ENCODE peak calls at places on chromosomes 2 and 18, in seven cellular contexts. T is fibroblast of mammary gland, Z is epithelial cell of esophagus, H is prostate gland, X is pancreas, D is astrocyte of the spinal cord, Y is upper lobe of left lung. S is an unnamed sample.

GRCh38 chr18:35389095-35389618 is 12.0 kb upstream of the ZNF396 start:
- DNase-seq in Z (no peak), H (no peak), D (peak; percentile 64), X (no peak), T (peak; percentile 65), Y (no peak), S (peak; percentile 76)

GRCh38 chr2:170465241-170465640 is 249.9 kb upstream of the SP5 start:
- DNase-seq in H (no peak), T (peak; percentile 48), X (no peak), D (peak; percentile 7), Z (no peak), Y (no peak), S (peak; percentile 44)

GRCh38 chr2:217223222-217223930 is 363.5 kb upstream of the TNP1 start:
- DNase-seq in D (peak; percentile 93), Y (no peak), T (peak; percentile 94), X (no peak), Z (peak; percentile 90), H (no peak), S (peak; percentile 87)

GRCh38 chr2:27021253-27021801 is 11.4 kb upstream of the TMEM214 start:
- DNase-seq in Y (no peak), T (no peak), Z (no peak), H (peak; percentile 48), X (no peak), D (no peak), S (no peak)

GRCh38 chr18:22214731-22215528 is 45.5 kb downstream of the GATA6 start:
- DNase-seq in T (peak; percentile 79), D (peak; percentile 59), Y (no peak), Z (peak; percentile 62), H (no peak), X (no peak), S (peak; percentile 72)

GRCh38 chr2:238643400-238643907 is 204.4 kb upstream of the TWIST2 start:
- DNase-seq in X (no peak), Y (no peak), Z (no peak), H (no peak), D (no peak), T (peak; percentile 30), S (no peak)

GRCh38 chr2:173934895-173935294 is 30.3 kb downstream of the SP3 start:
- DNase-seq in X (no peak), Z (peak; percentile 54), T (no peak), Y (no peak), H (no peak), D (no peak), S (no peak)

GRCh38 chr2:172968061-172968469 is 107.6 kb upstream of the MAP3K20 start:
- DNase-seq in H (no peak), Y (no peak), T (peak; percentile 97), Z (peak; percentile 33), X (peak; percentile 41), D (peak; percentile 96), S (peak; percentile 96)

GRCh38 chr2:27735263-27735904 is 36.1 kb upstream of the MRPL33 start:
- DNase-seq in X (peak; percentile 81), Z (peak; percentile 67), Y (peak; percentile 92), H (peak; percentile 81), D (peak; percentile 51), T (peak; percentile 74), S (peak; percentile 62)

GRCh38 chr18:76817888-76818611 is 4.3 kb upstream of the ZNF236 start:
- DNase-seq in D (no peak), X (peak; percentile 55), Y (no peak), T (no peak), Z (no peak), H (no peak), S (no peak)

GRCh38 chr18:26405190-26405781 is 143.1 kb downstream of the KCTD1 start:
- DNase-seq in Y (peak; percentile 26), Z (peak; percentile 61), T (peak; percentile 42), H (peak; percentile 37), D (peak; percentile 56), X (no peak), S (peak; percentile 64)

GRCh38 chr2:31962757-31963361 is 47.9 kb downstream of the MEMO1 start:
- DNase-seq in Z (no peak), H (no peak), Y (no peak), D (no peak), X (no peak), T (no peak), S (no peak)

GRCh38 chr2:188382107-188382506 is 90.4 kb downstream of the GULP1 start:
- DNase-seq in H (no peak), D (peak; percentile 7), X (no peak), Y (no peak), Z (no peak), T (peak; percentile 38), S (no peak)

GRCh38 chr2:70930371-70931329 is 5.0 kb upstream of the ATP6V1B1 start:
- DNase-seq in Y (no peak), H (no peak), Z (no peak), X (no peak), D (no peak), T (no peak), S (no peak)

GRCh38 chr2:9313443-9313842 is 106.8 kb downstream of the ASAP2 start:
- DNase-seq in H (no peak), X (no peak), D (no peak), Z (no peak), T (peak; percentile 67), Y (no peak), S (peak; percentile 55)

GRCh38 chr18:48928787-48929186 is 22.0 kb downstream of the SMAD7 start:
- DNase-seq in X (no peak), T (no peak), D (peak; percentile 59), Z (peak; percentile 76), H (peak; percentile 71), Y (peak; percentile 94), S (peak; percentile 58)

GRCh38 chr18:70021498-70021897 is 73.8 kb upstream of the CD226 start:
- DNase-seq in T (no peak), Y (no peak), H (no peak), D (no peak), Z (no peak), X (no peak), S (no peak)

GRCh38 chr2:136247204-136247990 is 129.4 kb upstream of the CXCR4 start:
- DNase-seq in D (peak; percentile 19), Y (no peak), T (peak; percentile 72), X (no peak), H (no peak), Z (peak; percentile 66), S (peak; percentile 45)

GRCh38 chr2:58073008-58073407 is 26.4 kb downstream of the VRK2 start:
- DNase-seq in X (no peak), D (no peak), Y (no peak), H (no peak), Z (no peak), T (no peak), S (no peak)

GRCh38 chr2:230410861-230411464 is 5.0 kb upstream of the SP100 start:
- DNase-seq in X (no peak), Y (no peak), H (no peak), T (no peak), Z (no peak), D (no peak), S (no peak)

GRCh38 chr18:69267895-69268294 is 132.8 kb upstream of the DOK6 start:
- DNase-seq in D (no peak), Y (no peak), X (no peak), T (no peak), H (no peak), Z (no peak), S (no peak)

GRCh38 chr2:16508061-16508851 is 157.4 kb downstream of the CYRIA start:
- DNase-seq in X (peak; percentile 64), T (no peak), D (peak; percentile 4), H (peak; percentile 12), Y (peak; percentile 33), Z (peak; percentile 63), S (peak; percentile 10)

DNA sequence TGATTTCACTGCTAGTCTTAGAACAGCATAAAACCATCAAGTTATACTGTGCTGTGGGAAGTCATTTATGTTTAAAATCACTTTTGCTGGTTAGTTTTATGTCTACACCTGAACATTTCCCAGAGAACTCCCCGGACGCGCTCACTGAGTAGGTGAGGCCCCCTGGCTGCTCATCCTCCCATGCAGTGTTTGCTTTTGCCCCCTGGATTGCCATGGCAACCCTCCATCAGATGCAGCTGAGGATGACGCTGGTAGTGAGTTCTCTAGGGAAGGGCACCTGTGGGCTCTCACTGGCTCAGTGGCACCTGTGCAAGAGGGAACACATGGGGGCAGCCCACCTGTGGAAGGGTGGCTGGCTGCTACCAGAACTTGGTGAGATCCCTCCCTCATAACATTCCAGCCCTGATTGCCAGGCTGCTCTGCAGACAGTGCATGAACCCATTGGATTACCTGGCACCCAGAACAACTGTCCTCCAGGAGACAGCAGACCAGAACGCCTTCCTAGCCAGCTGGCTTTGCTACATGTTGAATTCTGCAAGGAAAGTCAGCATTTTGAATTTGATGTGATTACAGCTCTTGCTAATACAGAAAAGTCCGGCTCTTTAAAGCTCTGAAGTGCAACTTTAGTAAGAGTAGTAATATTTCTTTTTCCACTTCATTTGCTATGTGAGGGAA is 21.7 kb downstream of the COA5 start:
- DNase-seq in T (no peak), Z (no peak), Y (no peak), X (no peak), D (no peak), H (no peak), S (no peak)
- H3K4me3 ChIP-seq in T (no peak overlapping the region), Z (no peak overlapping the region), Y (no peak overlapping the region), X (no peak overlapping the region), D (no peak overlapping the region), H (no peak overlapping the region), S (no peak overlapping the region)

GRCh38 chr2:177392373-177393246 is at the start of gene AGPS:
- DNase-seq in T (peak; percentile 55), Z (peak; percentile 51), Y (peak; percentile 86), X (peak; percentile 85), H (peak; percentile 22), D (peak; percentile 71), S (peak; percentile 67)
- TF ChIP-seq CTCF in T (no peak), Z (no peak), Y (peak; percentile 31), X (peak; percentile 15), H (no peak), D (no peak), S (no peak)

GRCh38 chr2:182521453-182522427 is 94.9 kb upstream of the PDE1A start:
- DNase-seq in Y (no peak), T (no peak), D (no peak), H (no peak), Z (no peak), X (no peak), S (no peak)
- H3K4me3 ChIP-seq in Y (no peak overlapping the region), T (no peak overlapping the region), D (no peak overlapping the region), H (no peak overlapping the region), Z (no peak overlapping the region), X (no peak overlapping the region), S (no peak overlapping the region)

DNA sequence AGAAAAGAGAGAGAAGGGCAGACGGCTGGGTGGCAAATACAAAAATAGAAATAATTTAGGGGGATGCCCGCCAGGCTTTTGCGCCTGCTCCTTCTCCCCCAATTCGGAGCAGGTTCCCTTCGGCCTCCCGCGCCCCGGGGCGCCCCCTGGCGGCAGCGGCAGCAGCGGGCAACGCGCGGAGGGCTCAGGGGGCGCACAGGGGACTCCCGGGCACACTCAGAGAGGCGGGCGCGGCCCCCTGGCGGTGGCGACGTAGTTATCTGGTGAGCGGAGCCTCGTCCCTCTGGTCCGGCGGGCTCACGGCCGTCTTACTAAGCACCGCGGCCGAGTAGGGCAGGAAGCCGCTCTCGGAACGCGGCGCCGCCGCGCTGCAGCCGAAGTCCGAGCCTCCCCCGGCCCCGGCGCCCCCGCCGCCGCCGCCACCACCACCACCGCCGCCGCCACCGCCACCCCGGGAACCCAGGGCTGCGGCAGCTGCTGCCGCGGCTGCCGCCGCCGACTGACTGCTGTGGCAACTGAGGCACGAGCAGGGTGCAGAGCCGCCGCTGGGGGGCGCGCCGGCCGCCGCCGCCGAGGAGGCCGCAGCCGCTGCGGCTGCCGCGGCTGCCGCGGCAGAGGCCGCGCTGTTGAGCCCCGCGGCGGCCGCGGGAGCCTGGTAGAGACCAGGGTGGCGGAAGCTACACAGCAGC is 3.8 kb downstream of the EVX2 start:
- DNase-seq in D (no peak), T (peak; percentile 54), Z (no peak), X (peak; percentile 36), H (no peak), Y (no peak), S (peak; percentile 27)
- TF ChIP-seq CTCF in D (peak; percentile 55), T (peak; percentile 38), Z (peak; percentile 22), X (peak; percentile 50), H (peak; percentile 64), Y (peak; percentile 25), S (no peak)

GRCh38 chr2:191244350-191244749 is 854 bp upstream of the MYO1B start:
- DNase-seq in Z (peak; percentile 92), Y (peak; percentile 41), H (no peak), D (no peak), T (no peak), X (no peak), S (no peak)
- H3K4me3 ChIP-seq in Z (peak overlapping the region; percentile 41), Y (peak overlapping the region; percentile 87), H (no peak overlapping the region), D (no peak overlapping the region), T (no peak overlapping the region), X (no peak overlapping the region), S (no peak overlapping the region)

S was measured in cardiac fibroblast.